ENCODE peak calls at places on chromosomes 5 and 9, in eight cellular contexts. E, Q, T, B, J, O, G and K are unnamed samples.

GRCh38 chr9:78278177-78278777 is 18.6 kb upstream of the PSAT1 start:
- DNase-seq in E (no peak), Q (no peak), T (no peak), B (no peak), J (no peak), O (no peak), G (no peak), K (no peak)

GRCh38 chr5:2271280-2271679 is 388.6 kb upstream of the IRX4 start:
- DNase-seq in E (no peak), Q (no peak), T (no peak), B (peak; percentile 57), J (no peak), O (no peak), G (no peak), K (no peak)

GRCh38 chr5:102286465-102286864 is 9.6 kb downstream of the SLCO4C1 start:
- DNase-seq in E (no peak), Q (no peak), T (no peak), B (no peak), J (no peak), O (no peak), G (no peak), K (no peak)

GRCh38 chr5:82314964-82315728 is 37.0 kb upstream of the RPS23 start:
- DNase-seq in E (no peak), Q (no peak), T (no peak), B (no peak), J (no peak), O (no peak), G (no peak), K (no peak)

GRCh38 chr9:89436963-89437625 is 60.8 kb downstream of the SEMA4D start:
- DNase-seq in E (peak; percentile 91), Q (peak; percentile 90), T (peak; percentile 96), B (no peak), J (peak; percentile 81), O (no peak), G (no peak), K (peak; percentile 93)

GRCh38 chr5:157303667-157304327 is 37.9 kb downstream of the CYFIP2 start:
- DNase-seq in E (no peak), Q (peak; percentile 88), T (no peak), B (no peak), J (no peak), O (peak; percentile 85), G (no peak), K (no peak)

GRCh38 chr5:58450811-58451629 is 8.9 kb downstream of the PLK2 start:
- DNase-seq in E (no peak), Q (no peak), T (no peak), B (no peak), J (no peak), O (no peak), G (no peak), K (no peak)

GRCh38 chr9:125218621-125219020 is 18.3 kb downstream of the RABEPK start:
- DNase-seq in E (no peak), Q (no peak), T (no peak), B (no peak), J (no peak), O (no peak), G (no peak), K (no peak)

GRCh38 chr9:131692612-131692976 is 47.3 kb downstream of the RAPGEF1 start:
- DNase-seq in E (no peak), Q (no peak), T (no peak), B (no peak), J (no peak), O (no peak), G (no peak), K (no peak)

GRCh38 chr5:89043676-89044075 is 160.7 kb upstream of the MEF2C start:
- DNase-seq in E (no peak), Q (peak; percentile 2), T (peak; percentile 28), B (no peak), J (no peak), O (no peak), G (peak; percentile 1), K (no peak)

GRCh38 chr5:141422742-141423291 is 2.0 kb downstream of the PCDHGA11 start:
- DNase-seq in E (no peak), Q (no peak), T (no peak), B (no peak), J (no peak), O (no peak), G (no peak), K (no peak)
- H3K9me3 ChIP-seq in E (peaks cover 91% of the 10 kb centered on the region), Q (peaks cover 24% of the 10 kb centered on the region), T (no peaks in the 10 kb centered on the region), B (peaks cover 47% of the 10 kb centered on the region), J (peaks cover 97% of the 10 kb centered on the region), O (peaks cover 22% of the 10 kb centered on the region), G (peaks cover 12% of the 10 kb centered on the region), K (peaks cover 53% of the 10 kb centered on the region)

GRCh38 chr5:43661102-43661501 is 58.1 kb downstream of the NNT start:
- DNase-seq in E (no peak), Q (peak; percentile 60), T (peak; percentile 32), B (no peak), J (no peak), O (no peak), G (no peak), K (no peak)

GRCh38 chr5:43664641-43665040 is 61.7 kb downstream of the NNT start:
- DNase-seq in E (no peak), Q (no peak), T (no peak), B (no peak), J (no peak), O (no peak), G (no peak), K (no peak)

GRCh38 chr5:43658499-43658898 is 55.5 kb downstream of the NNT start:
- DNase-seq in E (no peak), Q (no peak), T (no peak), B (no peak), J (no peak), O (no peak), G (peak; percentile 38), K (no peak)

GRCh38 chr5:43659075-43659474 is 56.1 kb downstream of the NNT start:
- DNase-seq in E (no peak), Q (no peak), T (no peak), B (no peak), J (no peak), O (no peak), G (no peak), K (no peak)

DNA sequence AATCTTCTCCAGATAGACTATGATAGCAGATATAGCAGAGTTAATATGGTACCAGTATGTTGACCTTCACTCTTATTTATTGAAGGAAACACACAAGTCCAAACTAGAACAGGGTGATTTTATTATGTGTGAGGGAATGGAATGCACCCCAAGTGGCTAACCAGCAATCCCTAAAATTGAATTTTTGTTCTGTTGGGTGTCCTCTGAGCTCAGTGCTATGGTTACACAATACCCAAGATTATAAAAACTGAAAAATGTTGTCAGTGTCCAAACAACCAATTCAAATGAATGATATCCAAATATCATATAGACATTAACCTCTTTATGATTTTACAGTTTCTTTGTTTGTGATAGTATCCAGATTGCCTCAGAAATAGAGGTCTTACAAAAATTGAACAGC is 60.9 kb downstream of the NNT start:
- DNase-seq in E (no peak), Q (no peak), T (no peak), B (no peak), J (no peak), O (no peak), G (no peak), K (no peak)
- H3K9me3 ChIP-seq in E (no peaks in the 10 kb centered on the region), Q (no peaks in the 10 kb centered on the region), T (no peaks in the 10 kb centered on the region), B (no peaks in the 10 kb centered on the region), J (no peaks in the 10 kb centered on the region), O (no peaks in the 10 kb centered on the region), G (peaks cover 6% of the 10 kb centered on the region), K (no peaks in the 10 kb centered on the region)

GRCh38 chr9:123723135-123723875 is 206.6 kb downstream of the DENND1A start:
- DNase-seq in E (no peak), Q (no peak), T (no peak), B (no peak), J (no peak), O (no peak), G (no peak), K (no peak)
- H3K9me3 ChIP-seq in E (peaks cover 11% of the 10 kb centered on the region), Q (no peaks in the 10 kb centered on the region), T (no peaks in the 10 kb centered on the region), B (peaks cover 1% of the 10 kb centered on the region), J (peaks cover 6% of the 10 kb centered on the region), O (peaks cover 30% of the 10 kb centered on the region), G (peaks cover 7% of the 10 kb centered on the region), K (no peaks in the 10 kb centered on the region)

GRCh38 chr9:138117101-138117750 is 239.6 kb downstream of the CACNA1B start:
- DNase-seq in E (peak; percentile 54), Q (no peak), T (no peak), B (no peak), J (no peak), O (peak; percentile 14), G (no peak), K (peak; percentile 42)

GRCh38 chr9:138116521-138116920 is 238.9 kb downstream of the CACNA1B start:
- DNase-seq in E (no peak), Q (no peak), T (no peak), B (no peak), J (no peak), O (no peak), G (no peak), K (peak; percentile 24)

GRCh38 chr9:138119202-138120027 is 241.8 kb downstream of the CACNA1B start:
- DNase-seq in E (peak; percentile 58), Q (no peak), T (no peak), B (no peak), J (no peak), O (no peak), G (no peak), K (peak; percentile 51)

GRCh38 chr9:138118601-138119071 is 241.1 kb downstream of the CACNA1B start:
- DNase-seq in E (peak; percentile 56), Q (no peak), T (no peak), B (no peak), J (no peak), O (peak; percentile 19), G (no peak), K (peak; percentile 57)

GRCh38 chr9:138117836-138118235 is 240.3 kb downstream of the CACNA1B start:
- DNase-seq in E (no peak), Q (no peak), T (no peak), B (no peak), J (no peak), O (peak; percentile 10), G (no peak), K (peak; percentile 16)
- H3K9me3 ChIP-seq in E (no peaks in the 10 kb centered on the region), Q (no peaks in the 10 kb centered on the region), T (no peaks in the 10 kb centered on the region), B (no peaks in the 10 kb centered on the region), J (no peaks in the 10 kb centered on the region), O (peaks cover 35% of the 10 kb centered on the region), G (no peaks in the 10 kb centered on the region), K (no peaks in the 10 kb centered on the region)